ENCODE peak calls at places on chromosomes 2 and 18, in ten cellular contexts. M, I, O, A, F, L, Y, R, S and Q are unnamed samples.

GRCh38 chr2:106523980-106524665 is 37.0 kb downstream of the CD8B2 start:
- DNase-seq in A (no peak), L (no peak), S (no peak), M (no peak), O (no peak), R (no peak), I (no peak), F (no peak), Y (no peak), Q (no peak)

GRCh38 chr2:55107428-55107827 is 57.2 kb upstream of the RTN4 start:
- DNase-seq in Y (no peak), I (no peak), O (no peak), F (no peak), L (no peak), M (no peak), A (no peak), R (no peak), S (no peak), Q (no peak)

GRCh38 chr2:146837857-146838256 is 1007.0 kb upstream of the ACVR2A start:
- DNase-seq in A (no peak), O (no peak), R (no peak), Y (no peak), L (no peak), M (peak; percentile 80), S (no peak), I (no peak), F (no peak), Q (peak; percentile 95)

GRCh38 chr2:215624423-215624829 is 188.6 kb upstream of the FN1 start:
- DNase-seq in S (no peak), F (no peak), I (no peak), A (no peak), R (no peak), Y (no peak), M (peak; percentile 90), L (peak; percentile 100), O (no peak), Q (no peak)

GRCh38 chr2:18777250-18777812 is 188.0 kb upstream of the NT5C1B start:
- DNase-seq in A (no peak), S (no peak), O (peak; percentile 23), R (no peak), I (no peak), L (no peak), M (no peak), Y (no peak), F (peak; percentile 92), Q (no peak)

GRCh38 chr2:98883780-98884211 is 52.2 kb downstream of the CRACDL start:
- DNase-seq in A (no peak), L (no peak), M (peak; percentile 68), Y (no peak), S (no peak), R (no peak), I (no peak), F (no peak), O (no peak), Q (no peak)

GRCh38 chr2:15299904-15300528 is 261.1 kb downstream of the NBAS start:
- DNase-seq in O (no peak), I (no peak), L (peak; percentile 9), F (no peak), Y (no peak), S (no peak), A (no peak), R (no peak), M (no peak), Q (no peak)

GRCh38 chr2:26642437-26642836 is 1.3 kb upstream of the CIB4 start:
- DNase-seq in O (no peak), I (no peak), Y (no peak), A (no peak), S (no peak), M (no peak), F (no peak), R (no peak), L (no peak), Q (no peak)

GRCh38 chr2:233011268-233012190 is 1.5 kb downstream of the NGEF start:
- DNase-seq in O (no peak), L (no peak), S (no peak), R (no peak), Y (no peak), M (no peak), F (no peak), A (no peak), I (no peak), Q (no peak)

GRCh38 chr2:7604456-7604855 is 687.2 kb downstream of the RNF144A start:
- DNase-seq in O (no peak), I (no peak), F (no peak), L (no peak), R (no peak), A (no peak), Y (no peak), M (no peak), S (no peak), Q (no peak)

GRCh38 chr2:62150597-62151305 is 45.2 kb upstream of the B3GNT2 start:
- DNase-seq in R (no peak), S (no peak), L (peak; percentile 15), A (no peak), I (no peak), M (no peak), Y (no peak), O (no peak), F (no peak), Q (no peak)

GRCh38 chr2:127000937-127001336 is 102.2 kb downstream of the TEX51 start:
- DNase-seq in M (no peak), O (no peak), I (no peak), S (no peak), Y (no peak), L (no peak), A (no peak), R (no peak), F (peak; percentile 69), Q (no peak)

GRCh38 chr2:105856576-105856975 is 111.9 kb downstream of the NCK2 start:
- DNase-seq in M (no peak), Y (no peak), L (no peak), A (no peak), R (no peak), S (no peak), F (no peak), O (no peak), I (no peak), Q (no peak)

GRCh38 chr2:17752892-17753802 is 463 bp downstream of the SMC6 start:
- DNase-seq in L (peak; percentile 34), O (peak; percentile 49), S (peak; percentile 41), F (peak; percentile 82), R (no peak), A (no peak), Y (no peak), M (peak; percentile 38), I (no peak), Q (peak; percentile 84)

GRCh38 chr2:3451926-3452671 is 67.2 kb downstream of the ADI1 start:
- DNase-seq in I (no peak), O (no peak), L (no peak), M (no peak), S (no peak), A (no peak), Y (no peak), F (no peak), R (no peak), Q (peak; percentile 98)

GRCh38 chr18:75407468-75408437 is 19.8 kb downstream of the SMIM21 start:
- DNase-seq in R (no peak), Y (no peak), A (no peak), O (no peak), L (peak; percentile 38), F (peak; percentile 59), I (no peak), S (peak; percentile 1), M (no peak), Q (no peak)

GRCh38 chr2:227147023-227147422 is 17.0 kb downstream of the COL4A4 start:
- DNase-seq in Y (no peak), A (no peak), M (peak; percentile 18), L (no peak), O (no peak), R (no peak), S (no peak), I (no peak), F (no peak), Q (no peak)

GRCh38 chr18:58316943-58317342 is 272.9 kb downstream of the NEDD4L start:
- DNase-seq in S (no peak), A (no peak), R (no peak), M (no peak), I (no peak), Y (no peak), O (no peak), L (no peak), F (no peak), Q (no peak)

GRCh38 chr2:88187038-88187676 is 17.0 kb downstream of the THNSL2 start:
- DNase-seq in F (peak; percentile 91), L (peak; percentile 21), S (no peak), I (no peak), R (no peak), O (peak; percentile 68), M (peak; percentile 80), Y (no peak), A (no peak), Q (peak; percentile 86)

GRCh38 chr2:240205348-240205747 is 64.9 kb upstream of the OTOS start:
- DNase-seq in Y (no peak), I (no peak), M (peak; percentile 93), A (no peak), S (peak; percentile 75), L (peak; percentile 77), F (no peak), R (peak; percentile 19), O (no peak), Q (peak; percentile 59)

GRCh38 chr2:69817739-69818494 is 11.5 kb upstream of the GMCL1 start:
- DNase-seq in L (no peak), A (no peak), O (no peak), I (peak; percentile 51), R (no peak), M (no peak), Y (no peak), F (no peak), S (no peak), Q (no peak)

GRCh38 chr2:205868773-205869333 is 186.6 kb downstream of the NRP2 start:
- DNase-seq in S (no peak), F (no peak), O (no peak), R (peak; percentile 77), I (no peak), Y (no peak), M (peak; percentile 50), A (no peak), L (peak; percentile 61), Q (no peak)